ENCODE peak calls at places on chromosome 13, in four cellular contexts. One of them, this sample, is unnamed.

GRCh38 chr13:36029171-36029570 is 102.0 kb downstream of the DCLK1 start:
- DNase-seq in K562: no peak
- DNase-seq in H1: no peak
- DNase-seq in GM12878: no peak
- DNase-seq in this sample: no peak

GRCh38 chr13:110546933-110547332 is 14.6 kb downstream of the RAB20 start:
- DNase-seq in H1: no peak
- DNase-seq in GM12878: no peak
- DNase-seq in K562: no peak
- DNase-seq in this sample: peak; percentile 80

GRCh38 chr13:51942189-51942588 is 69.1 kb downstream of the ATP7B start:
- DNase-seq in GM12878: no peak
- DNase-seq in H1: no peak
- DNase-seq in K562: no peak
- DNase-seq in this sample: no peak

GRCh38 chr13:110989331-110989730 is 74.5 kb upstream of the ANKRD10 start:
- DNase-seq in GM12878: no peak
- DNase-seq in H1: no peak
- DNase-seq in K562: no peak
- DNase-seq in this sample: no peak

GRCh38 chr13:84563611-84564010 is 681.3 kb upstream of the SLITRK1 start:
- DNase-seq in GM12878: no peak
- DNase-seq in K562: no peak
- DNase-seq in H1: no peak
- DNase-seq in this sample: no peak

GRCh38 chr13:36875431-36875830 is 44.6 kb downstream of the SMAD9 start:
- DNase-seq in GM12878: no peak
- DNase-seq in K562: no peak
- DNase-seq in H1: no peak
- DNase-seq in this sample: no peak

GRCh38 chr13:101527130-101527529 is 74.7 kb downstream of the ITGBL1 start:
- DNase-seq in H1: no peak
- DNase-seq in GM12878: no peak
- DNase-seq in K562: no peak
- DNase-seq in this sample: no peak

GRCh38 chr13:44894001-44894770 is 95.1 kb downstream of the NUFIP1 start:
- DNase-seq in K562: no peak
- DNase-seq in H1: no peak
- DNase-seq in GM12878: no peak
- DNase-seq in this sample: no peak

GRCh38 chr13:27975579-27976361 is 6.7 kb upstream of the CDX2 start:
- DNase-seq in H1: no peak
- DNase-seq in K562: no peak
- DNase-seq in GM12878: no peak
- DNase-seq in this sample: no peak

GRCh38 chr13:95112883-95113282 is 188.4 kb downstream of the ABCC4 start:
- DNase-seq in GM12878: no peak
- DNase-seq in H1: no peak
- DNase-seq in K562: no peak
- DNase-seq in this sample: no peak

GRCh38 chr13:35789335-35790166 is 313.1 kb upstream of the MAB21L1 start:
- DNase-seq in GM12878: no peak
- DNase-seq in H1: no peak
- DNase-seq in K562: no peak
- DNase-seq in this sample: peak; percentile 16

GRCh38 chr13:113451951-113452421 is 1.3 kb downstream of the ADPRHL1 start:
- DNase-seq in GM12878: no peak
- DNase-seq in K562: no peak
- DNase-seq in H1: no peak
- DNase-seq in this sample: no peak
- H3K4me1 ChIP-seq in GM12878: no peaks in the 10 kb centered on the region
- H3K4me1 ChIP-seq in K562: peaks cover 5% of the 10 kb centered on the region
- H3K4me1 ChIP-seq in H1: no peaks in the 10 kb centered on the region
- H3K4me1 ChIP-seq in this sample: peaks cover 22% of the 10 kb centered on the region

DNA sequence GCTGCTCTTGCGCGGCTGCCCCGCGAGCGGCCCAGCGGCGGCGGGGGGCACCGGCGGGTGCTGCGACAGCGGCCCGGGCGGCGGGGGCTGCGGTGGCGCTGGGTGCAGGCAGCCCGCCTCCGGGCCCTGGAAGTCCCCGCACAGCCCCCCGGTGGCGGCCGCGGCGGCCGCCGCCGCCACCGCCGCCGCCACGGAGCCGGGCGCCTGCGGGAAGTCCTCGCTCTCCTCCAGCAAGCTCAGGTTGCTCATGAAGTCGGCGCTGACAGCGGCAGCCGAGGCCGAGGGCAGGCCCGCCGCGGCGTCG is 735 bp downstream of the FOXO1 start:
- DNase-seq in K562: peak; percentile 19
- DNase-seq in H1: no peak
- DNase-seq in GM12878: no peak
- DNase-seq in this sample: no peak
- TF ChIP-seq MAX in K562: no peak
- TF ChIP-seq MAX in H1: no peak
- TF ChIP-seq MAX in GM12878: no peak
- TF ChIP-seq MAX in this sample: peak; percentile 4

GRCh38 chr13:77751513-77752456 is 54.3 kb downstream of the SLAIN1 start:
- DNase-seq in H1: no peak
- DNase-seq in K562: peak; percentile 22
- DNase-seq in GM12878: peak; percentile 34
- DNase-seq in this sample: peak; percentile 41

GRCh38 chr13:77749481-77749880 is 52.0 kb downstream of the SLAIN1 start:
- DNase-seq in H1: no peak
- DNase-seq in GM12878: no peak
- DNase-seq in K562: no peak
- DNase-seq in this sample: no peak

GRCh38 chr13:77752512-77753069 is 55.1 kb downstream of the SLAIN1 start:
- DNase-seq in H1: no peak
- DNase-seq in K562: no peak
- DNase-seq in GM12878: no peak
- DNase-seq in this sample: no peak
- TF ChIP-seq BRCA1 in H1: no peak
- TF ChIP-seq BRCA1 in K562: no peak
- TF ChIP-seq BRCA1 in GM12878: no peak
- TF ChIP-seq BRCA1 in this sample: no peak

DNA sequence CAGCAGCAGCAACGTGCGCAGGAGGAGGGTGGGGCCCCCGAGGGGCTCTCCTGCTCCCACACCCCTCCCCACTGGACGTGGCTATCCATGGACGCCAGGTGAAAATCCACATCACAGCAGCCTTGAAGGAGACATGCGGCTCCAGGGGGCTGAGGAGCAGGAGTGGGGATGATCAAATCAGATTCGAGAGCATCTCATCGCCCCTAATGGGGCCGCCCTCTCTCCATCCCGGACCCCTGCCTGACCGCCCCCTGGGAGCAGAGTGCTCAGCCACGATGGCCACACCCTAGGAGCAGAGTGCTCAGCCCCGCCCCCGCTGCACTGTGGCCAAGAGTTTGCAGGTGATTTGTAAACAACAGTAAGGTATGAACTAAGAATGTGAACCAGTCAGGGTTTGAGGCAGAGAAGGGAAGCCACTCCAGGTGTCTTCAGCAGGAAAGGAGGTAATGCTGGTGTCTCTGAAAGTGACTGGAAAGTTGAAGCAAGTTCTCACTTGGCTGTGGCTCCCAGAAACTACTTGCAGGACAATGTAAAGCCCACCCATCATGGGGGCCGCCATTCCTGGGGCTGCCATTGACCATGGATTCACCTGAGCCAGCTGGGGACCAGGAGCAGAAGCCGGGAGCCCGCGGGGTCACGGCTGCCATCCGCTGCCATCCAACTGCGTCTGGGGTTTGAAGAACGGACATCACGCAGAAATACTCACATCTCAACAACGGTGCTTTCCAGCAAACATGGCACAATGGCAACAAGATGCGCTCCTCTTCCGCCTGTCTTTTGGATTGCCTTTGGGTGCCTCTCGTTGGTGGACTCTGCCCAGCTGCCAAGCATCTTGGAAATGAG is 71.8 kb downstream of the SPACA7 start:
- DNase-seq in K562: no peak
- DNase-seq in GM12878: no peak
- DNase-seq in H1: no peak
- DNase-seq in this sample: no peak
- H3K4me1 ChIP-seq in K562: no peaks in the 10 kb centered on the region
- H3K4me1 ChIP-seq in GM12878: no peaks in the 10 kb centered on the region
- H3K4me1 ChIP-seq in H1: no peaks in the 10 kb centered on the region
- H3K4me1 ChIP-seq in this sample: no peaks in the 10 kb centered on the region

GRCh38 chr13:50250403-50250802 is 235.2 kb downstream of the KCNRG start:
- DNase-seq in K562: no peak
- DNase-seq in H1: no peak
- DNase-seq in GM12878: no peak
- DNase-seq in this sample: no peak
- TF ChIP-seq MAX in K562: no peak
- TF ChIP-seq MAX in H1: no peak
- TF ChIP-seq MAX in GM12878: no peak
- TF ChIP-seq MAX in this sample: no peak

GRCh38 chr13:99556867-99557443 is 55.7 kb downstream of the TM9SF2 start:
- DNase-seq in H1: no peak
- DNase-seq in GM12878: no peak
- DNase-seq in K562: no peak
- DNase-seq in this sample: no peak

GRCh38 chr13:99555149-99555548 is 53.9 kb downstream of the TM9SF2 start:
- DNase-seq in GM12878: no peak
- DNase-seq in K562: no peak
- DNase-seq in H1: no peak
- DNase-seq in this sample: peak; percentile 72

GRCh38 chr13:99558570-99559180 is 57.4 kb downstream of the TM9SF2 start:
- DNase-seq in H1: no peak
- DNase-seq in K562: no peak
- DNase-seq in GM12878: no peak
- DNase-seq in this sample: peak; percentile 54

GRCh38 chr13:99564389-99564788 is 63.1 kb downstream of the TM9SF2 start:
- DNase-seq in H1: no peak
- DNase-seq in K562: no peak
- DNase-seq in GM12878: no peak
- DNase-seq in this sample: no peak

GRCh38 chr13:99559560-99559959 is 58.3 kb downstream of the TM9SF2 start:
- DNase-seq in GM12878: no peak
- DNase-seq in H1: no peak
- DNase-seq in K562: no peak
- DNase-seq in this sample: peak; percentile 85
- TF ChIP-seq BRCA1 in GM12878: no peak
- TF ChIP-seq BRCA1 in H1: no peak
- TF ChIP-seq BRCA1 in K562: no peak
- TF ChIP-seq BRCA1 in this sample: no peak

GRCh38 chr13:33174980-33175379 is 110.6 kb downstream of the STARD13 start:
- DNase-seq in H1: no peak
- DNase-seq in K562: no peak
- DNase-seq in GM12878: no peak
- DNase-seq in this sample: no peak

GRCh38 chr13:33172400-33172799 is 113.2 kb downstream of the STARD13 start:
- DNase-seq in H1: no peak
- DNase-seq in K562: no peak
- DNase-seq in GM12878: no peak
- DNase-seq in this sample: no peak

GRCh38 chr13:33175991-33176390 is 109.6 kb downstream of the STARD13 start:
- DNase-seq in K562: no peak
- DNase-seq in H1: no peak
- DNase-seq in GM12878: no peak
- DNase-seq in this sample: no peak

GRCh38 chr13:33174491-33174890 is 111.1 kb downstream of the STARD13 start:
- DNase-seq in H1: no peak
- DNase-seq in K562: no peak
- DNase-seq in GM12878: no peak
- DNase-seq in this sample: no peak

DNA sequence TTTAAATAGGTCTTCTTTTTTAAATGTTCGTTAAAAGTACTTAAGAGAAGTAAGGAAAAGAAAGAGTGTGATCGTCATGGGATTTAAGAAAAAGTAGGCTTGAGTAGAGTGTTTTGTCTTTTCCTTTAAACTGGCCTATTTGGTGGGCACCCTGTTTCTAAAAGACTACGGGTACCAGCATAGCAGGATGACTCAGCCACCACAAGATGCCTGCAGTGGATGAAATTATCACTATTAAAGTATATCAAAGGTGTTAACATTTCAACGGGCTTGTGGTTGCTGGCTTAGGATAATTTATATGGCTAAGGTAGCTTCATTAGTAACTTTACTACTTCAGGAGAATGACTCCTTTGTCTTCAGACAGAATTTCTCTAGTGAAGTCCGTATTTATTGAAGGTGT is 112.6 kb downstream of the STARD13 start:
- DNase-seq in GM12878: no peak
- DNase-seq in H1: no peak
- DNase-seq in K562: no peak
- DNase-seq in this sample: no peak
- H3K4me1 ChIP-seq in GM12878: no peaks in the 10 kb centered on the region
- H3K4me1 ChIP-seq in H1: no peaks in the 10 kb centered on the region
- H3K4me1 ChIP-seq in K562: no peaks in the 10 kb centered on the region
- H3K4me1 ChIP-seq in this sample: peaks cover 39% of the 10 kb centered on the region

DNA sequence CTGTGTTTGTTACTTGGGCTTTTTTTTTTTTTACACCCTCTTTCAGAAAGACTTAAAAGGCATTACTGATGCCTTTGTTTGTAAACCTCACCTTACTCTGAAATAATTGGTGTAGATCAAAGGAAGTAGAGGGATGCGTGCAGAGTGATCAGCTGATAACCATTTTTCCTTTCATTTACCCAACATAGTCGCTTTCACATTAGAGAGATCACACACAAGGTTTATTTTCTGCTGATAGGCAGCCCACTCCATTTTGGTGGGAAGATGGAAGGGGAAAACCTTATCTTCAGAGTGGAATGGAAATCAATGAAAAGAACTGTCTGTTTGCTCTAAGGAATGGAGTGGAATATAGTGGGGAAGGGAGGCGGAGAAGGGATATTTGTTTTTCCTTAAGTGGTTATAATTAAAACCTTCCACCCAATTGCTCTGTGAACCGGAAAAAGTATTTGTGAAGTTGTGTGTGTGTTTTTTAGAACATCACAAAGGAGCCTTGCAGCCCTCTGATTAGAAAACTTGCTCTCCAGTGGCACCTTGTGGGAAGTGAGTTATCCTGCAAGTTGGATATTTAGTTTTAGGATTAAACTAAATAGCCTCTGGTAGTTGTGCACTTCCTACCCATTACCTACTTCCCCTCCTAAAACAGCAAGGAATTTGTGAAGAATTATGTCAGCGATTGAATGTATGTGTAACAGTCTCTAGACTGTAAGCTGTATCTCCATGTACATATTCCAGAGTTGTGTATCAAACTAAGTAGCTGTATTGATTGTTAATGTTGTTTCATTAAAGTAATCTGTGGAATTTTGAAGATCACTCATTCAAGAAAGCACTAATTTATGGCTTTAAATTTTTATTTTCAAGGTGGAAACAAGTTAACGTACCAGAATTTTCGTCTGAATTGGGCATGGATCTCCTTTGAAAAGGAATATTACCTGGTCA is 76.8 kb downstream of the FREM2 start:
- DNase-seq in H1: peak; percentile 19
- DNase-seq in GM12878: no peak
- DNase-seq in K562: no peak
- DNase-seq in this sample: peak; percentile 16
- TF ChIP-seq MAX in H1: no peak
- TF ChIP-seq MAX in GM12878: no peak
- TF ChIP-seq MAX in K562: no peak
- TF ChIP-seq MAX in this sample: no peak

This sample was measured in HepG2.